ENCODE peak calls at places on chromosomes 7 and 10, in seven cellular contexts. L, G, T, M, J, H and Q are unnamed samples.

GRCh38 chr7:106083717-106084116 is 28.4 kb downstream of the SYPL1 start:
- DNase-seq in L (no peak), G (no peak), T (no peak), M (no peak), J (no peak), H (no peak), Q (no peak)

GRCh38 chr10:84356951-84357350 is 28.6 kb downstream of the CCSER2 start:
- DNase-seq in L (no peak), G (no peak), T (no peak), M (no peak), J (no peak), H (no peak), Q (no peak)

GRCh38 chr7:32033006-32033405 is 37.2 kb downstream of the PDE1C start:
- DNase-seq in L (no peak), G (no peak), T (no peak), M (no peak), J (no peak), H (no peak), Q (no peak)

GRCh38 chr7:37448057-37448636 is 517 bp downstream of the ELMO1 start:
- DNase-seq in L (no peak), G (no peak), T (no peak), M (no peak), J (no peak), H (no peak), Q (no peak)

GRCh38 chr7:7772385-7772784 is 54.0 kb upstream of the RPA3 start:
- DNase-seq in L (no peak), G (no peak), T (no peak), M (no peak), J (no peak), H (peak; percentile 29), Q (no peak)

GRCh38 chr7:32194537-32194936 is 124.3 kb upstream of the PDE1C start:
- DNase-seq in L (no peak), G (no peak), T (no peak), M (no peak), J (no peak), H (no peak), Q (no peak)

GRCh38 chr7:116952640-116953371 is 495 bp upstream of the ST7 start:
- DNase-seq in L (peak; percentile 72), G (peak; percentile 78), T (peak; percentile 28), M (no peak), J (peak; percentile 61), H (no peak), Q (peak; percentile 81)

GRCh38 chr10:35216303-35216905 is 89.8 kb downstream of the CREM start:
- DNase-seq in L (no peak), G (no peak), T (no peak), M (no peak), J (peak; percentile 49), H (no peak), Q (no peak)

GRCh38 chr10:114544045-114544659 is 113.9 kb downstream of the ABLIM1 start:
- DNase-seq in L (no peak), G (no peak), T (no peak), M (peak; percentile 93), J (no peak), H (no peak), Q (no peak)

GRCh38 chr7:83547526-83547925 is 101.4 kb downstream of the SEMA3E start:
- DNase-seq in L (peak; percentile 39), G (peak; percentile 15), T (peak; percentile 6), M (no peak), J (no peak), H (peak; percentile 50), Q (no peak)

GRCh38 chr7:27163776-27164380 is 1.5 kb downstream of the HOXA9 start:
- DNase-seq in L (no peak), G (no peak), T (no peak), M (peak; percentile 52), J (no peak), H (no peak), Q (no peak)

GRCh38 chr10:105102977-105103376 is 461.9 kb downstream of the SORCS3 start:
- DNase-seq in L (no peak), G (no peak), T (no peak), M (no peak), J (no peak), H (no peak), Q (no peak)

GRCh38 chr10:88437411-88437810 is 145.7 kb downstream of the RNLS start:
- DNase-seq in L (no peak), G (no peak), T (no peak), M (no peak), J (no peak), H (no peak), Q (no peak)

GRCh38 chr10:50419091-50419490 is 167.8 kb upstream of the ASAH2 start:
- DNase-seq in L (no peak), G (no peak), T (no peak), M (no peak), J (no peak), H (no peak), Q (no peak)

GRCh38 chr7:36430171-36430570 is 40.5 kb downstream of the ANLN start:
- DNase-seq in L (no peak), G (no peak), T (no peak), M (no peak), J (no peak), H (no peak), Q (no peak)

GRCh38 chr7:54888067-54888735 is 129.2 kb upstream of the SEC61G start:
- DNase-seq in L (no peak), G (no peak), T (no peak), M (no peak), J (no peak), H (no peak), Q (no peak)

GRCh38 chr7:105298439-105298894 is 90.3 kb downstream of the SRPK2 start:
- DNase-seq in L (no peak), G (no peak), T (no peak), M (no peak), J (no peak), H (no peak), Q (no peak)

GRCh38 chr7:102404005-102404861 is 8.1 kb downstream of the PRKRIP1 start:
- DNase-seq in L (no peak), G (peak; percentile 57), T (peak; percentile 35), M (peak; percentile 85), J (no peak), H (peak; percentile 45), Q (peak; percentile 56)

GRCh38 chr10:1255166-1255565 is 199.0 kb downstream of the WDR37 start:
- DNase-seq in L (no peak), G (peak; percentile 21), T (no peak), M (peak; percentile 58), J (no peak), H (no peak), Q (no peak)
- H3K27me3 ChIP-seq in L (no peaks in the 10 kb centered on the region), G (peaks cover 48% of the 10 kb centered on the region), T (peaks cover 54% of the 10 kb centered on the region), M (no peaks in the 10 kb centered on the region), J (no peaks in the 10 kb centered on the region), H (peaks cover 2% of the 10 kb centered on the region), Q (peaks cover 5% of the 10 kb centered on the region)

DNA sequence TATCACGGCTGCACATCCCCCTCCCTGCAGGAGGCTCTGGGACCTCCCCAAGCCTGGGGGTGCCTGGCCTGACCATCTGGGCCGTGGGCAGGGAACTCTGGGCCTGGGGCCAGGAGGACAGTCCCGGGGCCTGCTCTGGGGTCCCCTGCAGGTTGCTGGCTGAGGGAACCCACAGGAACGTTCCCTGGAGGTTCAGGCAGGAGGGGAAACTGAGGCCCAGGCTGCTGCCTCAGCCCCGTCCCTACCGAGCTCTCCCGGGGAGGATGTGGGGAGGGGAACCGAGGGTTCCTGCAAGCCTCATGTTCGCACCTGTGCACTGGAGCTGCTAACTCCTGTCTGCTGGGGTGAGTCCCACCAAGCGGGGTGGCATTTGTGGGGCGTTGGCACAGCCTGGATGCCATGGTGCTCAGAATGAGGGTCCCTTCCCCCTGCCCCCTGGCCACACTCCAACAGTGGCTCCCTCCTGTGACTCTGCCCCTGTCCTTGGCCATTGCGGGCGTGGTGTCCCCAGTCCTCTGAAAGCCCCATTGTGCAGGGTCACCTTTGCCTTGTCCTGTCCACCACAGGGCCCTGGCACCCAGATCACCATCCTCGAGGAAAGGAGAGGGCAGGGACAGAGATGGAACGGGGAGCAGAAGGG is 9.4 kb downstream of the ELFN1 start:
- DNase-seq in L (no peak), G (no peak), T (no peak), M (no peak), J (no peak), H (no peak), Q (no peak)
- H3K4me3 ChIP-seq in L (no peak overlapping the region), G (no peak overlapping the region), T (no peak overlapping the region), M (no peak overlapping the region), J (no peak overlapping the region), H (no peak overlapping the region), Q (no peak overlapping the region)

DNA sequence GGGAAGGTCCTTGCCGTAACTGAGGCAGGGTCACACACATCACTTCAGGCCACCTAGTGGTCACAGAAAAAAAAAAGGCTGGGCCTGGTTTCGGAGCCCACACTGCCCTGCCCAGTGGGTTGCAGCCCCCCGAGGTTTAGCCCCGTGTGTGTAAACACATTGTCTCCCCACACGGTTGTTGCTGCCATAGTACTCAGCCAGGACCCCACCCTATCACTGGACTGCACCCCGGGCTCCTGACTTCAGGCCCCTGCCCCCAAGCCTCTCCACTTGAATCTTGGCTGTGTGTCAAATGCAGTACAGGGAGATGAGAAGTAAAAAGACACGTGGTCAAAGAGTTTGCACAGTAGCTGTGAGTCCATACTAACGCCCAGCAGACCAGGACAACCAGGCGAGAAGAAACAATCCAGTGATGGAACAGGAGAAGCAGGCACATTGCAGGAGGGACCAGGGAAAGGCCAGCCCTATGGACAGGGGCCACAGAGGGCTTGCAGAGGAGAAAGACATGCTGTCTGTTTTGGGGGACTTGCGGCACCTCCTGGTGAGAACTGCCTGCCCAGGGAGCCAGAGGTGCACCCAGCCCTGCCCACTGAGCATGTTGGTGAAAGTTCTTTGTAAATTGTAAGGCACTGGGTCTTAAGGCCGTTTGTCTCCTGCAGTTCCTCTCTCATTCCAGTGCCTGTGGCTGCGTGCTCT is 91.3 kb upstream of the MACROH2A2 start:
- DNase-seq in L (no peak), G (no peak), T (no peak), M (no peak), J (no peak), H (no peak), Q (peak; percentile 41)
- TF ChIP-seq CTCF in L (no peak), G (peak; percentile 57), T (peak; percentile 45), M (peak; percentile 16), J (no peak), H (peak; percentile 56), Q (peak; percentile 67)

GRCh38 chr10:129419386-129419785 is 47.7 kb upstream of the MGMT start:
- DNase-seq in L (no peak), G (no peak), T (no peak), M (no peak), J (no peak), H (no peak), Q (no peak)

GRCh38 chr10:129417882-129418281 is 49.2 kb upstream of the MGMT start:
- DNase-seq in L (no peak), G (peak; percentile 31), T (no peak), M (no peak), J (no peak), H (no peak), Q (no peak)

GRCh38 chr10:129418826-129419225 is 48.2 kb upstream of the MGMT start:
- DNase-seq in L (no peak), G (no peak), T (no peak), M (no peak), J (no peak), H (no peak), Q (no peak)

GRCh38 chr10:129424978-129425377 is 42.1 kb upstream of the MGMT start:
- DNase-seq in L (peak; percentile 19), G (no peak), T (no peak), M (no peak), J (no peak), H (no peak), Q (no peak)

DNA sequence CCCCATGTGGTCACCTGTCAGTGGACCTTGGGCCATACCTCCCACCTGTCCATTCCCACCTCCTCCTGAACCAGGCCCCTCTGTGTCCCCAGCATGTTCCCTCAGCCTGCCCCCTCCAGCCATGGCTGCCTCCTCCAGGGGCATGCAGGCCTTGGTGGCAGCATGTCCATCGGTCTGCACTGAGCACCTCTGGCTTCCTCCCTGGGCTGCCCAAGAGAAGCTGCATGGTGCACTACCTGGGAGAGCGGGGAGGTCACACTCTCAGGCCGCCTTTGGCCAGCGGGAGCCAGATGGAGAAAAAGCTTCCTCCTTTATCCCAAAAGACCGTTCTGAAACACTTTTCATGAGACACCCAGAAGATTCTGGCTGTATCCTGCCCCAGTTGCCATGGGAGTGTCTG is 45.6 kb upstream of the MGMT start:
- DNase-seq in L (no peak), G (no peak), T (no peak), M (no peak), J (no peak), H (no peak), Q (no peak)
- H3K27me3 ChIP-seq in L (no peaks in the 10 kb centered on the region), G (no peaks in the 10 kb centered on the region), T (peaks cover 1% of the 10 kb centered on the region), M (no peaks in the 10 kb centered on the region), J (no peaks in the 10 kb centered on the region), H (no peaks in the 10 kb centered on the region), Q (no peaks in the 10 kb centered on the region)